ENCODE peak calls at places on chromosomes 7 and 10, in six cellular contexts. I is AG04450; J is GM13976; M is nucleus accumbens; H is kidney glomerular epithelial cell; S is stimulated activated CD4-positive, alpha-beta T cell treated with anti-CD3 and anti-CD28 coated beads, Interleukin-2, amount 100 ng/mL, for 48 hours. C is an unnamed sample.

GRCh38 chr7:3888096-3888495 is 587.0 kb downstream of the SDK1 start:
- DNase-seq in I (no peak), J (no peak), M (no peak), H (no peak), S (no peak), C (no peak)

GRCh38 chr7:50791921-50792341 is 9.2 kb upstream of the GRB10 start:
- DNase-seq in I (no peak), J (no peak), M (no peak), H (no peak), S (no peak), C (no peak)

GRCh38 chr10:1175956-1176565 is 119.9 kb downstream of the WDR37 start:
- DNase-seq in I (no peak), J (no peak), M (no peak), H (no peak), S (no peak), C (no peak)

GRCh38 chr10:133080683-133081040 is 7.1 kb upstream of the ADGRA1 start:
- DNase-seq in I (no peak), J (no peak), M (no peak), H (no peak), S (no peak), C (no peak)

GRCh38 chr7:24604640-24605039 is 31.4 kb downstream of the PALS2 start:
- DNase-seq in I (no peak), J (no peak), M (no peak), H (no peak), S (no peak), C (no peak)

GRCh38 chr10:121865554-121865953 is 62.3 kb downstream of the ATE1 start:
- DNase-seq in I (no peak), J (no peak), M (no peak), H (no peak), S (no peak), C (no peak)

GRCh38 chr10:73646598-73647041 is 5.3 kb upstream of the MYOZ1 start:
- DNase-seq in I (no peak), J (no peak), M (no peak), H (no peak), S (no peak), C (no peak)

GRCh38 chr10:115525141-115525540 is 432.0 kb downstream of the ATRNL1 start:
- DNase-seq in I (no peak), J (no peak), M (no peak), H (no peak), S (no peak), C (no peak)